ENCODE peak calls at places on chromosomes 13 and 19, in six cellular contexts. E is HepG2, T is GM23338, X is K562, M is H1, R is GM12878. V is an unnamed sample.

GRCh38 chr13:50805805-50806204 is 37.7 kb downstream of the DLEU7 start:
- DNase-seq in E (peak), M (no peak), T (peak), X (no peak), R (no peak), V (no peak)

GRCh38 chr13:51222510-51223283 is 499 bp downstream of the FAM124A start:
- DNase-seq in M (peak), X (no peak), E (no peak), R (no peak), T (peak), V (peak)

GRCh38 chr13:103187621-103188020 is 121.4 kb upstream of the SLC10A2 start:
- DNase-seq in R (no peak), E (no peak), X (no peak), M (no peak), T (no peak), V (no peak)

GRCh38 chr19:39659791-39660190 is 4.1 kb downstream of the LGALS16 start:
- DNase-seq in T (no peak), M (no peak), R (no peak), X (no peak), E (no peak), V (no peak)

GRCh38 chr19:35048911-35049411 is 7.4 kb downstream of the HPN start:
- DNase-seq in E (no peak), T (no peak), X (no peak), R (no peak), M (no peak), V (no peak)

GRCh38 chr19:40398417-40399056 is 8.6 kb upstream of the HIPK4 start:
- DNase-seq in X (peak), T (peak), R (no peak), E (no peak), M (peak), V (peak)

GRCh38 chr13:50236898-50237318 is 221.7 kb downstream of the KCNRG start:
- DNase-seq in R (peak), M (no peak), X (no peak), E (no peak), T (no peak), V (no peak)

GRCh38 chr19:3880471-3881271 is at the start of gene ATCAY:
- DNase-seq in R (no peak), M (peak), T (peak), E (no peak), X (no peak), V (peak)

GRCh38 chr19:6092329-6093286 is 17.7 kb downstream of the RFX2 start:
- DNase-seq in M (no peak), T (peak), X (peak), R (no peak), E (peak), V (peak)

GRCh38 chr19:13843104-13843921 is 33.6 kb upstream of the NANOS3 start:
- DNase-seq in M (peak), T (peak), E (no peak), R (no peak), X (no peak), V (peak)

GRCh38 chr13:89239361-89240127 is 1568.4 kb downstream of the SLITRK5 start:
- DNase-seq in T (no peak), E (no peak), R (no peak), M (no peak), X (no peak), V (no peak)

GRCh38 chr19:2507109-2507508 is 31.2 kb downstream of the GADD45B start:
- DNase-seq in X (peak), R (no peak), M (no peak), T (no peak), E (peak), V (no peak)

GRCh38 chr19:57708641-57709354 is at the start of gene ZNF154:
- DNase-seq in E (no peak), M (peak), T (peak), R (no peak), X (no peak), V (peak)

GRCh38 chr13:25037057-25037813 is 58.7 kb upstream of the PABPC3 start:
- DNase-seq in T (peak), E (peak), X (peak), M (peak), R (no peak), V (peak)

GRCh38 chr13:66673401-66673800 is 556.7 kb downstream of the PCDH9 start:
- DNase-seq in E (peak), M (no peak), R (no peak), X (no peak), T (no peak), V (no peak)

GRCh38 chr13:106533101-106533939 is 2.1 kb downstream of the EFNB2 start:
- DNase-seq in X (no peak), R (no peak), E (peak), T (peak), M (peak), V (peak)

GRCh38 chr19:4709440-4710280 is 14.0 kb downstream of the DPP9 start:
- DNase-seq in R (no peak), E (no peak), T (no peak), M (no peak), X (no peak), V (no peak)

GRCh38 chr19:50835785-50836542 is 2.6 kb upstream of the KLK15 start:
- DNase-seq in E (peak), X (peak), R (peak), M (peak), T (peak), V (peak)

GRCh38 chr13:73173160-73173905 is 114.5 kb downstream of the KLF5 start:
- DNase-seq in M (no peak), R (no peak), E (no peak), T (no peak), X (no peak), V (no peak)

DNA sequence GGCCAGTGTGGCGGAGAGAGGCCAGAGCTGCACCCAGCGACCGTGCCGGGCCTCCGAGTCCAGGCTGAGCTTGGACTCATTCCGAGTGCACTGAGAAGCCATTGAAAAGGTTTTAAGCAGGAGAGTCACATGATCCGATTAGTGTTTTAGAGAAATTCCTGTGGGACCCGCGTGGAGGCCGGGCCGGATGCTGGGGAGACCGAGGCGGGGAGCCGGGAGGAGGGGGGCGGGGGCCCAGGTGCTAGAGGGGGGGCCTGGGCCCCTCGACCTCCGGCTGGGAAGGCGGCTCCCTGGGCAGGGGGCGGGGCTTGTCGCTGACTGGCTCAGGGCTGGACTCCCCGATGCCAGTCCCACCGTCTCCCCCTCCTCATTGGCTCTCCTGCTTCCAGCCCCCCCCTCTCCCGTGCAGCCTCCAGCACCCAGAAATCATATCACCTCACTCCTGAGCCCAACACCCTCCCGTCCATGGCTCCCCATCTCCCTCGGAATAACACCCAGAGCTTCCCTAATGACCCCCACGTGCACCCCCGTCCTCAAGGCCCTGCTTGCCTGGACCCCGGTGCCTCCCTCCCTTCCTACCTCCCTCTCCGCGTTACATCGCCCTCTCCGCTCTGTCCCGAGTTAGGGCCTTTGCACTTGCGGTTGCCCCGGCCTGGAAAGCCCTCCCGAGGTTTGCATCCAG is 5.2 kb upstream of the ZNF579 start:
- DNase-seq in X (no peak), M (peak), T (peak), R (no peak), E (peak), V (peak)
- TF ChIP-seq CREB1 in X (no peak), M (no peak), T (no peak), R (no peak), E (no peak), V (no peak)

GRCh38 chr13:28953714-28954113 is 133.6 kb downstream of the MTUS2 start:
- DNase-seq in R (no peak), T (peak), X (no peak), M (no peak), E (no peak), V (no peak)
- TF ChIP-seq CREB1 in R (no peak), T (no peak), X (no peak), M (no peak), E (no peak), V (no peak)

GRCh38 chr19:15934332-15935078 is at the start of gene CYP4F11:
- DNase-seq in T (no peak), M (no peak), X (no peak), R (no peak), E (peak), V (no peak)
- TF ChIP-seq CREB1 in T (no peak), M (no peak), X (no peak), R (no peak), E (no peak), V (no peak)

GRCh38 chr13:31441804-31442487 is 242.2 kb downstream of the B3GLCT start:
- DNase-seq in X (no peak), R (no peak), E (no peak), T (no peak), M (no peak), V (no peak)
- TF ChIP-seq CREB1 in X (no peak), R (no peak), E (no peak), T (no peak), M (no peak), V (no peak)

DNA sequence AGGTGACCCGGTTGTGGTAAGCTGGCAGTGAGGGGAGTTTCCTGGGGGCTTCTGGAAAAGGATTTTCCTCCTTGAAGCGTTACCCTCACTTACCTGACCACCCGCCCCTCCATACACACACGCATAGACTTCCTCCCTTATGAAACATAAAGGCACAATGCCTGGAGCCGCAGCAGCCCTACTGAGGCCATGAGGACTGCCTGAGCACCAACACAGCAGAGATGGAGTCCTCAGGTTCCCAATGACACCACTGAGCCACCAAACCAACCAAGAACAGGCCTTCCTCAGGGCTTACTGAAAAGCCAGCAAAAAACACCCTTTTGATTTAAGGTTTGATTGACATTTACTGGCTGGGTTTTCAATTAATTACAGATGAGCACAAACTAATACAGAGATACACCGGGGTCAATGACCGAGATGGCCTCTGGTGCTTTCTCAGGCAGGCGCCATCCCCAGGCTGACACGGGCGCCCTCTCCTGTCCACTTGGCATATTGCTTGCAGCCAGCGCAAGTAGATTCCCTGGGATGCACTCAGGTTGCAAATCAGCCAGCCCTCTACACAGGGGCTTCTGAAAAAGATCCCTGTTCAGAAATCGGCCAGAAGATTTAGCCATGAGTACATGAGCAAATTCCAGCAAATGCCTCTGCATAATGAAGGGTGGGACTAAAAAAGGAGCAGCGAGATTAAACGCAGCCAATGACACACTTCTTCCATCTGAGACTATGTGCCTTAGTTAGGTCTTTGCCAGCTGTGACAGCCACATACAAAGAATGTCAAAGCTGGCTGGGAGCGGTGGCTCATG is 14.8 kb downstream of the OPA3 start:
- DNase-seq in E (peak), X (peak), M (peak), T (peak), R (no peak), V (peak)
- TF ChIP-seq CREB1 in E (no peak), X (no peak), M (no peak), T (no peak), R (no peak), V (no peak)

GRCh38 chr13:112898786-112899617 is 70.0 kb upstream of the MCF2L start:
- DNase-seq in R (no peak), T (no peak), X (no peak), M (no peak), E (no peak), V (peak)
- TF ChIP-seq CREB1 in R (no peak), T (no peak), X (no peak), M (no peak), E (no peak), V (no peak)

GRCh38 chr13:100513171-100513570 is 75.4 kb downstream of the GGACT start:
- DNase-seq in R (no peak), T (no peak), M (no peak), E (no peak), X (no peak), V (no peak)
- TF ChIP-seq CREB1 in R (no peak), T (no peak), M (no peak), E (no peak), X (no peak), V (no peak)

GRCh38 chr19:7520131-7521051 is 2.0 kb upstream of the MCOLN1 start:
- DNase-seq in R (no peak), T (no peak), M (no peak), X (no peak), E (no peak), V (no peak)
- TF ChIP-seq CREB1 in R (no peak), T (no peak), M (no peak), X (no peak), E (no peak), V (no peak)

V was measured in WTC11.